ENCODE peak calls at places on chromosomes 1 and 21, in six cellular contexts. One of them, this sample, is unnamed.
A peak's percentile ranks its signal among the peaks of the same experiment; 100 is the strongest.

GRCh38 chr21:29233611-29234540 is 64.8 kb upstream of the BACH1 start:
- DNase-seq in foreskin fibroblast: no peak
- DNase-seq in NCI-H1105 treated with DMSO at 0.1 percent for 48 hours: no peak
- DNase-seq in globus pallidus: no peak
- DNase-seq in ovary: no peak
- DNase-seq in cardiac muscle cell: no peak
- DNase-seq in this sample: no peak

GRCh38 chr21:25421327-25422028 is 185.8 kb downstream of the MRPL39 start:
- DNase-seq in foreskin fibroblast: peak; percentile 67
- DNase-seq in NCI-H1105 treated with DMSO at 0.1 percent for 48 hours: peak; percentile 19
- DNase-seq in globus pallidus: no peak
- DNase-seq in ovary: no peak
- DNase-seq in cardiac muscle cell: peak; percentile 67
- DNase-seq in this sample: peak; percentile 68

GRCh38 chr21:38048241-38048640 is 132.0 kb upstream of the KCNJ6 start:
- DNase-seq in foreskin fibroblast: no peak
- DNase-seq in NCI-H1105 treated with DMSO at 0.1 percent for 48 hours: peak; percentile 99
- DNase-seq in globus pallidus: peak; percentile 36
- DNase-seq in ovary: no peak
- DNase-seq in cardiac muscle cell: no peak
- DNase-seq in this sample: no peak

GRCh38 chr1:180769889-180770288 is 138.1 kb downstream of the XPR1 start:
- DNase-seq in foreskin fibroblast: no peak
- DNase-seq in NCI-H1105 treated with DMSO at 0.1 percent for 48 hours: no peak
- DNase-seq in globus pallidus: no peak
- DNase-seq in ovary: no peak
- DNase-seq in cardiac muscle cell: no peak
- DNase-seq in this sample: no peak

GRCh38 chr1:94873520-94874351 is 53.2 kb downstream of the CNN3 start:
- DNase-seq in foreskin fibroblast: peak; percentile 77
- DNase-seq in NCI-H1105 treated with DMSO at 0.1 percent for 48 hours: no peak
- DNase-seq in globus pallidus: peak; percentile 91
- DNase-seq in ovary: no peak
- DNase-seq in cardiac muscle cell: peak; percentile 40
- DNase-seq in this sample: no peak

GRCh38 chr1:159009704-159010361 is at the start of gene IFI16:
- DNase-seq in foreskin fibroblast: peak; percentile 95
- DNase-seq in NCI-H1105 treated with DMSO at 0.1 percent for 48 hours: no peak
- DNase-seq in globus pallidus: peak; percentile 74
- DNase-seq in ovary: peak; percentile 45
- DNase-seq in cardiac muscle cell: no peak
- DNase-seq in this sample: peak; percentile 95

GRCh38 chr21:37087188-37087587 is 14.1 kb downstream of the TTC3 start:
- DNase-seq in foreskin fibroblast: peak; percentile 82
- DNase-seq in NCI-H1105 treated with DMSO at 0.1 percent for 48 hours: no peak
- DNase-seq in globus pallidus: peak; percentile 35
- DNase-seq in ovary: no peak
- DNase-seq in cardiac muscle cell: peak; percentile 5
- DNase-seq in this sample: peak; percentile 56

GRCh38 chr1:95635820-95636219 is 401.8 kb downstream of the RWDD3 start:
- DNase-seq in foreskin fibroblast: no peak
- DNase-seq in NCI-H1105 treated with DMSO at 0.1 percent for 48 hours: no peak
- DNase-seq in globus pallidus: peak; percentile 20
- DNase-seq in ovary: no peak
- DNase-seq in cardiac muscle cell: no peak
- DNase-seq in this sample: no peak

GRCh38 chr1:166330096-166330495 is 163.3 kb upstream of the FAM78B start:
- DNase-seq in foreskin fibroblast: no peak
- DNase-seq in NCI-H1105 treated with DMSO at 0.1 percent for 48 hours: no peak
- DNase-seq in globus pallidus: no peak
- DNase-seq in ovary: no peak
- DNase-seq in cardiac muscle cell: peak; percentile 10
- DNase-seq in this sample: no peak

GRCh38 chr1:56453016-56453721 is 126.2 kb downstream of the PLPP3 start:
- DNase-seq in foreskin fibroblast: no peak
- DNase-seq in NCI-H1105 treated with DMSO at 0.1 percent for 48 hours: no peak
- DNase-seq in globus pallidus: no peak
- DNase-seq in ovary: no peak
- DNase-seq in cardiac muscle cell: peak; percentile 71
- DNase-seq in this sample: no peak

GRCh38 chr1:100358210-100358609 is 5.9 kb downstream of the CDC14A start:
- DNase-seq in foreskin fibroblast: peak; percentile 37
- DNase-seq in NCI-H1105 treated with DMSO at 0.1 percent for 48 hours: no peak
- DNase-seq in globus pallidus: no peak
- DNase-seq in ovary: no peak
- DNase-seq in cardiac muscle cell: peak; percentile 15
- DNase-seq in this sample: peak; percentile 18

GRCh38 chr1:3925762-3926161 is 25.7 kb upstream of the C1orf174 start:
- DNase-seq in foreskin fibroblast: no peak
- DNase-seq in NCI-H1105 treated with DMSO at 0.1 percent for 48 hours: no peak
- DNase-seq in globus pallidus: no peak
- DNase-seq in ovary: no peak
- DNase-seq in cardiac muscle cell: no peak
- DNase-seq in this sample: no peak

GRCh38 chr1:85278853-85279314 is 2.5 kb upstream of the BCL10 start:
- DNase-seq in foreskin fibroblast: peak; percentile 94
- DNase-seq in NCI-H1105 treated with DMSO at 0.1 percent for 48 hours: no peak
- DNase-seq in globus pallidus: no peak
- DNase-seq in ovary: no peak
- DNase-seq in cardiac muscle cell: no peak
- DNase-seq in this sample: peak; percentile 96

GRCh38 chr1:170604065-170604464 is 59.9 kb upstream of the PRRX1 start:
- DNase-seq in foreskin fibroblast: no peak
- DNase-seq in NCI-H1105 treated with DMSO at 0.1 percent for 48 hours: no peak
- DNase-seq in globus pallidus: no peak
- DNase-seq in ovary: no peak
- DNase-seq in cardiac muscle cell: no peak
- DNase-seq in this sample: peak; percentile 24

GRCh38 chr1:62588000-62588399 is 9.3 kb upstream of the ANGPTL3 start:
- DNase-seq in foreskin fibroblast: no peak
- DNase-seq in NCI-H1105 treated with DMSO at 0.1 percent for 48 hours: no peak
- DNase-seq in globus pallidus: no peak
- DNase-seq in ovary: no peak
- DNase-seq in cardiac muscle cell: no peak
- DNase-seq in this sample: peak; percentile 48

GRCh38 chr1:92965003-92965402 is 3.7 kb upstream of the DIPK1A start:
- DNase-seq in foreskin fibroblast: no peak
- DNase-seq in NCI-H1105 treated with DMSO at 0.1 percent for 48 hours: no peak
- DNase-seq in globus pallidus: no peak
- DNase-seq in ovary: no peak
- DNase-seq in cardiac muscle cell: no peak
- DNase-seq in this sample: no peak

GRCh38 chr1:6424619-6425593 is at the start of gene ESPN:
- DNase-seq in foreskin fibroblast: peak; percentile 42
- DNase-seq in NCI-H1105 treated with DMSO at 0.1 percent for 48 hours: no peak
- DNase-seq in globus pallidus: no peak
- DNase-seq in ovary: no peak
- DNase-seq in cardiac muscle cell: no peak
- DNase-seq in this sample: no peak

GRCh38 chr1:95287078-95287477 is 53.1 kb downstream of the RWDD3 start:
- DNase-seq in foreskin fibroblast: no peak
- DNase-seq in NCI-H1105 treated with DMSO at 0.1 percent for 48 hours: peak; percentile 41
- DNase-seq in globus pallidus: no peak
- DNase-seq in ovary: no peak
- DNase-seq in cardiac muscle cell: peak; percentile 21
- DNase-seq in this sample: no peak

GRCh38 chr21:31248598-31248997 is 95.5 kb downstream of the TIAM1 start:
- DNase-seq in foreskin fibroblast: peak; percentile 23
- DNase-seq in NCI-H1105 treated with DMSO at 0.1 percent for 48 hours: no peak
- DNase-seq in globus pallidus: no peak
- DNase-seq in ovary: no peak
- DNase-seq in cardiac muscle cell: no peak
- DNase-seq in this sample: peak; percentile 68

GRCh38 chr1:11880911-11881748 is 22.4 kb upstream of the NPPB start:
- DNase-seq in foreskin fibroblast: peak; percentile 28
- DNase-seq in NCI-H1105 treated with DMSO at 0.1 percent for 48 hours: no peak
- DNase-seq in globus pallidus: peak; percentile 55
- DNase-seq in ovary: no peak
- DNase-seq in cardiac muscle cell: peak; percentile 85
- DNase-seq in this sample: no peak

GRCh38 chr1:166908942-166909341 is 32.9 kb upstream of the TADA1 start:
- DNase-seq in foreskin fibroblast: no peak
- DNase-seq in NCI-H1105 treated with DMSO at 0.1 percent for 48 hours: no peak
- DNase-seq in globus pallidus: no peak
- DNase-seq in ovary: no peak
- DNase-seq in cardiac muscle cell: no peak
- DNase-seq in this sample: no peak

GRCh38 chr1:60903591-60903990 is 178.8 kb upstream of the NFIA start:
- DNase-seq in foreskin fibroblast: peak; percentile 68
- DNase-seq in NCI-H1105 treated with DMSO at 0.1 percent for 48 hours: no peak
- DNase-seq in globus pallidus: peak; percentile 64
- DNase-seq in ovary: no peak
- DNase-seq in cardiac muscle cell: no peak
- DNase-seq in this sample: no peak

GRCh38 chr21:15754640-15755039 is 24.9 kb downstream of the USP25 start:
- DNase-seq in foreskin fibroblast: no peak
- DNase-seq in NCI-H1105 treated with DMSO at 0.1 percent for 48 hours: no peak
- DNase-seq in globus pallidus: no peak
- DNase-seq in ovary: no peak
- DNase-seq in cardiac muscle cell: no peak
- DNase-seq in this sample: peak; percentile 27

GRCh38 chr1:167310732-167311131 is 90.0 kb downstream of the POU2F1 start:
- DNase-seq in foreskin fibroblast: no peak
- DNase-seq in NCI-H1105 treated with DMSO at 0.1 percent for 48 hours: no peak
- DNase-seq in globus pallidus: no peak
- DNase-seq in ovary: no peak
- DNase-seq in cardiac muscle cell: no peak
- DNase-seq in this sample: no peak

GRCh38 chr1:241627453-241628329 is 12.5 kb downstream of the CHML start:
- DNase-seq in foreskin fibroblast: peak; percentile 80
- DNase-seq in NCI-H1105 treated with DMSO at 0.1 percent for 48 hours: peak; percentile 16
- DNase-seq in globus pallidus: peak; percentile 24
- DNase-seq in ovary: no peak
- DNase-seq in cardiac muscle cell: peak; percentile 52
- DNase-seq in this sample: peak; percentile 72

GRCh38 chr1:119885903-119886783 is 10.2 kb downstream of the ADAM30 start:
- DNase-seq in foreskin fibroblast: peak; percentile 68
- DNase-seq in NCI-H1105 treated with DMSO at 0.1 percent for 48 hours: peak; percentile 39
- DNase-seq in globus pallidus: no peak
- DNase-seq in ovary: peak; percentile 43
- DNase-seq in cardiac muscle cell: peak; percentile 55
- DNase-seq in this sample: peak; percentile 56

GRCh38 chr1:119373465-119373864 is 4.9 kb downstream of the HAO2 start:
- DNase-seq in foreskin fibroblast: peak; percentile 41
- DNase-seq in NCI-H1105 treated with DMSO at 0.1 percent for 48 hours: no peak
- DNase-seq in globus pallidus: no peak
- DNase-seq in ovary: no peak
- DNase-seq in cardiac muscle cell: no peak
- DNase-seq in this sample: peak; percentile 35

GRCh38 chr1:78325293-78325692 is 165.5 kb upstream of the PTGFR start:
- DNase-seq in foreskin fibroblast: no peak
- DNase-seq in NCI-H1105 treated with DMSO at 0.1 percent for 48 hours: no peak
- DNase-seq in globus pallidus: no peak
- DNase-seq in ovary: no peak
- DNase-seq in cardiac muscle cell: no peak
- DNase-seq in this sample: no peak

GRCh38 chr1:157849229-157849875 is 7.7 kb upstream of the CD5L start:
- DNase-seq in foreskin fibroblast: no peak
- DNase-seq in NCI-H1105 treated with DMSO at 0.1 percent for 48 hours: no peak
- DNase-seq in globus pallidus: peak; percentile 21
- DNase-seq in ovary: no peak
- DNase-seq in cardiac muscle cell: no peak
- DNase-seq in this sample: no peak

GRCh38 chr1:208600456-208600855 is 356.3 kb upstream of the PLXNA2 start:
- DNase-seq in foreskin fibroblast: no peak
- DNase-seq in NCI-H1105 treated with DMSO at 0.1 percent for 48 hours: no peak
- DNase-seq in globus pallidus: no peak
- DNase-seq in ovary: no peak
- DNase-seq in cardiac muscle cell: no peak
- DNase-seq in this sample: no peak

GRCh38 chr1:91651671-91652071 is 151.0 kb downstream of the CDC7 start:
- DNase-seq in foreskin fibroblast: peak; percentile 85
- DNase-seq in NCI-H1105 treated with DMSO at 0.1 percent for 48 hours: peak; percentile 17
- DNase-seq in globus pallidus: no peak
- DNase-seq in ovary: peak; percentile 82
- DNase-seq in cardiac muscle cell: no peak
- DNase-seq in this sample: peak; percentile 21

GRCh38 chr1:164380893-164381292 is 178.1 kb upstream of the PBX1 start:
- DNase-seq in foreskin fibroblast: peak; percentile 61
- DNase-seq in NCI-H1105 treated with DMSO at 0.1 percent for 48 hours: no peak
- DNase-seq in globus pallidus: no peak
- DNase-seq in ovary: no peak
- DNase-seq in cardiac muscle cell: no peak
- DNase-seq in this sample: peak; percentile 19

GRCh38 chr1:73674945-73675561 is 522.9 kb downstream of the LRRIQ3 start:
- DNase-seq in foreskin fibroblast: peak; percentile 1
- DNase-seq in NCI-H1105 treated with DMSO at 0.1 percent for 48 hours: peak; percentile 79
- DNase-seq in globus pallidus: peak; percentile 1
- DNase-seq in ovary: no peak
- DNase-seq in cardiac muscle cell: peak; percentile 30
- DNase-seq in this sample: no peak

GRCh38 chr1:10853701-10854100 is 57.3 kb upstream of the CASZ1 start:
- DNase-seq in foreskin fibroblast: no peak
- DNase-seq in NCI-H1105 treated with DMSO at 0.1 percent for 48 hours: no peak
- DNase-seq in globus pallidus: no peak
- DNase-seq in ovary: no peak
- DNase-seq in cardiac muscle cell: no peak
- DNase-seq in this sample: no peak

GRCh38 chr1:205936846-205937707 is 6.2 kb downstream of the SLC26A9 start:
- DNase-seq in foreskin fibroblast: peak; percentile 66
- DNase-seq in NCI-H1105 treated with DMSO at 0.1 percent for 48 hours: no peak
- DNase-seq in globus pallidus: no peak
- DNase-seq in ovary: no peak
- DNase-seq in cardiac muscle cell: no peak
- DNase-seq in this sample: peak; percentile 87

GRCh38 chr1:212959266-212960220 is 9.2 kb downstream of the VASH2 start:
- DNase-seq in foreskin fibroblast: no peak
- DNase-seq in NCI-H1105 treated with DMSO at 0.1 percent for 48 hours: no peak
- DNase-seq in globus pallidus: no peak
- DNase-seq in ovary: no peak
- DNase-seq in cardiac muscle cell: no peak
- DNase-seq in this sample: no peak

GRCh38 chr1:234782057-234782800 is 172.3 kb upstream of the IRF2BP2 start:
- DNase-seq in foreskin fibroblast: peak; percentile 54
- DNase-seq in NCI-H1105 treated with DMSO at 0.1 percent for 48 hours: no peak
- DNase-seq in globus pallidus: no peak
- DNase-seq in ovary: no peak
- DNase-seq in cardiac muscle cell: no peak
- DNase-seq in this sample: no peak

GRCh38 chr1:163202833-163203451 is at the start of gene RGS5:
- DNase-seq in foreskin fibroblast: peak; percentile 41
- DNase-seq in NCI-H1105 treated with DMSO at 0.1 percent for 48 hours: no peak
- DNase-seq in globus pallidus: no peak
- DNase-seq in ovary: no peak
- DNase-seq in cardiac muscle cell: peak; percentile 91
- DNase-seq in this sample: peak; percentile 60

This sample was measured in EL.